ENCODE peak calls at places on chromosomes 3 and 15, in five cellular contexts. D, Z, V, X and H are unnamed samples.

GRCh38 chr3:81643721-81644120 is 117.7 kb downstream of the GBE1 start:
- DNase-seq in X (no peak), D (no peak), Z (peak), V (peak), H (peak)

GRCh38 chr15:71748327-71748726 is 62.0 kb upstream of the NR2E3 start:
- DNase-seq in Z (no peak), D (no peak), X (no peak), V (no peak), H (peak)

GRCh38 chr3:190012314-190012782 is 108.3 kb downstream of the P3H2 start:
- DNase-seq in X (no peak), D (no peak), Z (no peak), V (peak), H (peak)

GRCh38 chr15:49047456-49047855 is 1.2 kb upstream of the SECISBP2L start:
- DNase-seq in X (no peak), D (no peak), V (no peak), Z (no peak), H (no peak)

GRCh38 chr3:33287672-33288282 is 10.5 kb downstream of the FBXL2 start:
- DNase-seq in V (no peak), X (no peak), D (no peak), Z (no peak), H (no peak)

GRCh38 chr3:2094941-2095340 is 3.7 kb upstream of the CNTN4 start:
- DNase-seq in D (no peak), V (no peak), X (no peak), Z (no peak), H (no peak)

GRCh38 chr3:123801474-123801873 is 82.7 kb downstream of the MYLK start:
- DNase-seq in V (no peak), Z (no peak), X (no peak), D (no peak), H (no peak)

GRCh38 chr15:64809649-64810498 is 15.6 kb downstream of the PIF1 start:
- DNase-seq in D (peak), X (peak), Z (peak), V (peak), H (peak)

GRCh38 chr15:60962087-60962486 is 267.0 kb downstream of the RORA start:
- DNase-seq in D (no peak), X (no peak), V (no peak), Z (no peak), H (peak)

GRCh38 chr3:29697989-29698388 is 417.1 kb downstream of the RBMS3 start:
- DNase-seq in V (peak), Z (no peak), D (no peak), X (no peak), H (peak)

GRCh38 chr15:91853968-91854943 is 748 bp downstream of the SLCO3A1 start:
- DNase-seq in X (peak), D (peak), Z (no peak), V (peak), H (peak)

GRCh38 chr3:97882975-97883598 is 61.3 kb downstream of the CRYBG3 start:
- DNase-seq in V (peak), D (peak), X (no peak), Z (peak), H (peak)

GRCh38 chr15:99566157-99566900 is 545 bp downstream of the MEF2A start:
- DNase-seq in V (no peak), D (no peak), Z (peak), X (peak), H (peak)

GRCh38 chr15:31365655-31366127 is 39.1 kb downstream of the KLF13 start:
- DNase-seq in Z (no peak), D (peak), V (peak), X (peak), H (peak)

GRCh38 chr3:97971679-97972567 is at the start of gene RIOX2:
- DNase-seq in X (peak), D (peak), V (peak), Z (peak), H (peak)

GRCh38 chr3:16319723-16320122 is 54.7 kb downstream of the OXNAD1 start:
- DNase-seq in Z (no peak), D (no peak), X (no peak), V (no peak), H (no peak)

GRCh38 chr3:113088616-113089015 is 97.8 kb downstream of the GTPBP8 start:
- DNase-seq in X (no peak), Z (no peak), V (no peak), D (no peak), H (no peak)

GRCh38 chr3:105791919-105792786 is 76.7 kb downstream of the CBLB start:
- DNase-seq in Z (peak), V (peak), X (no peak), D (no peak), H (peak)

GRCh38 chr3:65516998-65517397 is 521.7 kb downstream of the MAGI1 start:
- DNase-seq in Z (no peak), D (no peak), V (no peak), X (no peak), H (no peak)

GRCh38 chr3:190497809-190498208 is 16.1 kb upstream of the IL1RAP start:
- DNase-seq in D (no peak), X (no peak), V (no peak), Z (no peak), H (no peak)

GRCh38 chr15:92807971-92808571 is 92.1 kb upstream of the CHD2 start:
- DNase-seq in X (no peak), Z (no peak), V (no peak), D (no peak), H (peak)

GRCh38 chr3:129005526-129006303 is 4.6 kb downstream of the EFCC1 start:
- DNase-seq in V (peak), X (no peak), Z (no peak), D (no peak), H (peak)

GRCh38 chr3:104909188-104909587 is 457.5 kb upstream of the ALCAM start:
- DNase-seq in V (peak), Z (no peak), X (no peak), D (no peak), H (peak)

GRCh38 chr15:92968926-92969664 is 69.0 kb downstream of the CHD2 start:
- DNase-seq in Z (no peak), D (no peak), V (no peak), X (no peak), H (peak)

GRCh38 chr15:50945725-50946124 is 37.2 kb downstream of the AP4E1 start:
- DNase-seq in X (no peak), D (no peak), Z (no peak), V (no peak), H (peak)

GRCh38 chr3:171770689-171771620 is 39.3 kb downstream of the PLD1 start:
- DNase-seq in X (peak), V (peak), D (peak), Z (peak), H (peak)

GRCh38 chr3:18743761-18744160 is 318.6 kb upstream of the SATB1 start:
- DNase-seq in Z (no peak), X (no peak), D (no peak), V (no peak), H (no peak)

GRCh38 chr3:187623285-187623814 is 46.8 kb downstream of the SST start:
- DNase-seq in Z (no peak), X (no peak), V (peak), D (no peak), H (peak)